ENCODE peak calls at places on chromosomes 11 and 22, in five cellular contexts. D is HCT116, L is K562, T is H1, Y is GM12878. W is an unnamed sample.
A peak's percentile ranks its signal among the peaks of the same experiment; 100 is the strongest.

GRCh38 chr11:67647471-67647870 is 3.1 kb downstream of the ACY3 start:
- DNase-seq in D (no peak), L (no peak), T (no peak), Y (no peak), W (no peak)

GRCh38 chr11:118012083-118012669 is 26.0 kb downstream of the IL10RA start:
- DNase-seq in D (no peak), L (peak; percentile 74), T (no peak), Y (no peak), W (peak; percentile 26)

GRCh38 chr11:92340839-92341238 is 116.2 kb downstream of the FAT3 start:
- DNase-seq in D (no peak), L (peak; percentile 7), T (no peak), Y (no peak), W (peak; percentile 65)

GRCh38 chr11:44246726-44247125 is 63.2 kb downstream of the ALX4 start:
- DNase-seq in D (no peak), L (no peak), T (no peak), Y (no peak), W (no peak)

GRCh38 chr22:40040927-40041326 is 46.2 kb downstream of the FAM83F start:
- DNase-seq in D (no peak), L (peak; percentile 45), T (no peak), Y (no peak), W (peak; percentile 75)

GRCh38 chr22:46902436-46902835 is 140.0 kb downstream of the TBC1D22A start:
- DNase-seq in D (no peak), L (no peak), T (no peak), Y (no peak), W (no peak)

GRCh38 chr11:65867284-65868071 is 5.1 kb downstream of the EFEMP2 start:
- DNase-seq in D (no peak), L (peak; percentile 68), T (no peak), Y (no peak), W (no peak)

GRCh38 chr11:76978818-76979217 is 55.4 kb upstream of the B3GNT6 start:
- DNase-seq in D (no peak), L (no peak), T (no peak), Y (no peak), W (no peak)

GRCh38 chr11:9121397-9121796 is 30.0 kb upstream of the SCUBE2 start:
- DNase-seq in D (no peak), L (no peak), T (no peak), Y (no peak), W (no peak)

GRCh38 chr11:118845369-118845768 is 38.3 kb upstream of the CXCR5 start:
- DNase-seq in D (no peak), L (peak; percentile 39), T (no peak), Y (no peak), W (no peak)

DNA sequence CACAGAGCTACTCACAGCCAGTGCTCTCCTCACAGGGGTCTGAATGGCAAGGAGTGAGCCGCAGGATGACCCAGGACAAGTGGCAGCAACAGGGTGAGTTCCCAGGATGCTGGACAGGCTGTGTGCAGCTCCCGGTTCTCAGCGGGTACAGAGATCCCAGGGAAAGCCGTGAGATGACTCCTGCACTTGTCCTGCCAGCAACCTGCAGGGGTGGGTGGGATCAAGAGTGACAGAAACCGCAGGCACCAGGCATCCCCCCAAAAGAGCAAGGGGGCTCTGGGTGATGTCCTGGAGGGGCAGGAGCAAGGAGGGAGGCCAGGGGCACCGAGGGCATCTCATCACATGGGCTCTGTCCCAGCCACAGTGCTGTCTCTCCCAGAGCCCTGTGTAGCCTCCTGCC is 15.9 kb upstream of the PRODH start:
- DNase-seq in D (no peak), L (no peak), T (no peak), Y (no peak), W (no peak)
- TF ChIP-seq JUND in D (no peak), L (no peak), T (no peak), Y (no peak), W (no peak)

GRCh38 chr11:37277896-37278465 is 679.9 kb upstream of the RAG2 start:
- DNase-seq in D (no peak), L (no peak), T (no peak), Y (no peak), W (no peak)

GRCh38 chr11:37280194-37280593 is 682.2 kb upstream of the RAG2 start:
- DNase-seq in D (no peak), L (no peak), T (no peak), Y (no peak), W (no peak)

GRCh38 chr11:37286890-37287289 is 688.9 kb upstream of the RAG2 start:
- DNase-seq in D (no peak), L (no peak), T (no peak), Y (no peak), W (no peak)

GRCh38 chr11:37282367-37282766 is 684.3 kb upstream of the RAG2 start:
- DNase-seq in D (no peak), L (no peak), T (no peak), Y (no peak), W (no peak)
- TF ChIP-seq JUND in D (no peak), L (no peak), T (no peak), Y (no peak), W (no peak)

GRCh38 chr11:115527534-115528125 is 23.4 kb upstream of the CADM1 start:
- DNase-seq in D (no peak), L (no peak), T (no peak), Y (no peak), W (peak; percentile 37)

GRCh38 chr11:115525600-115526006 is 21.4 kb upstream of the CADM1 start:
- DNase-seq in D (no peak), L (no peak), T (no peak), Y (no peak), W (no peak)

GRCh38 chr11:115528217-115528616 is 24.0 kb upstream of the CADM1 start:
- DNase-seq in D (no peak), L (no peak), T (no peak), Y (no peak), W (no peak)

GRCh38 chr11:115535781-115536180 is 31.6 kb upstream of the CADM1 start:
- DNase-seq in D (no peak), L (no peak), T (no peak), Y (no peak), W (no peak)

DNA sequence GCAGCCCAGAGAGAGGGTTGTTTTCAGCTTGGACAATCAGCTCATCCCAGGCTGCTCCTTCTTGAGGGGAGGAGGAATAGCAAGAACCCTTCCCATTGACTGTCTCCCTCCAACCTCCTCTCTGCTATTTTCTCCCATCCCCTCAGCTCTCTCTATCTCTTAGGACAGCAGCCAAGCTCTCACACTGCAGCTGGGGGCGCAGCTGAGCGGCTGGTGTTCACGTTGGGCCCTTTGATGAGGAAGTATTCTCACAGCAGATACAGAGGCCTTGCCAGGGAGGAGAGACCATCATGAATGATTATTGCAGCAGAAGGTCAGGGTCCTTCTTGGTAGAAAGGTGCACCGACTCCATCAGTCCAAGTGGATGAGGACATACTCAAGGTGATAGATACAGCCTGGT is 26.5 kb upstream of the CADM1 start:
- DNase-seq in D (no peak), L (no peak), T (no peak), Y (no peak), W (no peak)
- TF ChIP-seq JUND in D (no peak), L (no peak), T (no peak), Y (no peak), W (no peak)

GRCh38 chr22:30205281-30206115 is 41.1 kb downstream of the LIF start:
- DNase-seq in D (no peak), L (no peak), T (no peak), Y (no peak), W (no peak)

GRCh38 chr22:30204015-30204741 is 42.4 kb downstream of the LIF start:
- DNase-seq in D (no peak), L (no peak), T (no peak), Y (no peak), W (no peak)

GRCh38 chr22:30204742-30205111 is 41.8 kb downstream of the LIF start:
- DNase-seq in D (no peak), L (no peak), T (no peak), Y (no peak), W (no peak)

GRCh38 chr22:30202531-30203006 is 44.0 kb downstream of the LIF start:
- DNase-seq in D (no peak), L (no peak), T (no peak), Y (no peak), W (no peak)

DNA sequence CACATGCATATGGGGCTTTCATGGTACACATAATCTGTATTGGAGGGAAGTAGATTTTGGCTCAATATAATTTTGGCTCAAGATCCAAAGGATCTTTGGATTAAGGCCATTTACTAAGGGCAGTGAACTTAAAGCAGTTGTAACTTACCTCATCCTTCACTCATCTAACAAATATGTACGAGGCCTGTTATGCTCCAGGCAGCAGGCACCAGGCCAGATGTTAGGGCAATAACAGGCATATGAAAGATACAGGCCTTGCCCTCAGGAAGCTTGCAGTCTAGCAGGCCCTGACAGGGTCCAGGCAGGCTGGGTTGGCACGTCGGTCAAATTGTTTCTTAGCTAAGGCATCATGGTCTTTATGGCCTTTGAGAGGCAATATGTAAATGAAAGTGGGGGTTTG is 44.6 kb downstream of the LIF start:
- DNase-seq in D (no peak), L (no peak), T (no peak), Y (no peak), W (peak; percentile 32)
- TF ChIP-seq JUND in D (no peak), L (no peak), T (no peak), Y (no peak), W (no peak)

GRCh38 chr11:126371595-126371994 is 16.1 kb downstream of the ST3GAL4 start:
- DNase-seq in D (no peak), L (no peak), T (no peak), Y (no peak), W (no peak)
- TF ChIP-seq JUND in D (no peak), L (no peak), T (no peak), Y (no peak), W (no peak)